ENCODE peak calls at places on chromosomes 12 and 14, in four cellular contexts. H, N, P and J are unnamed samples.

GRCh38 chr12:55946553-55946952 is 15.6 kb downstream of the DGKA start:
- DNase-seq in P (no peak), N (no peak), H (no peak), J (no peak)

GRCh38 chr14:101199028-101199770 is 295.7 kb upstream of the RTL1 start:
- DNase-seq in P (no peak), N (no peak), H (no peak), J (no peak)

GRCh38 chr14:61918998-61919397 is 156.8 kb downstream of the SNAPC1 start:
- DNase-seq in N (no peak), P (no peak), H (no peak), J (no peak)

GRCh38 chr12:122983789-122984515 is 3.5 kb downstream of the ARL6IP4 start:
- DNase-seq in N (peak), P (peak), H (no peak), J (no peak)

GRCh38 chr12:57579011-57579410 is 12.0 kb upstream of the PIP4K2C start:
- DNase-seq in H (no peak), N (no peak), P (no peak), J (no peak)

GRCh38 chr12:68960162-68960501 is 27.2 kb upstream of the CPM start:
- DNase-seq in N (no peak), P (no peak), H (no peak), J (no peak)

GRCh38 chr14:103108749-103109207 is 14.3 kb downstream of the EXOC3L4 start:
- DNase-seq in H (no peak), N (no peak), P (peak), J (no peak)

GRCh38 chr14:49959822-49960408 is 67.0 kb downstream of the ARF6 start:
- DNase-seq in P (no peak), N (no peak), H (no peak), J (peak)

GRCh38 chr12:62895351-62895750 is 39.6 kb downstream of the PPM1H start:
- DNase-seq in N (peak), P (no peak), H (no peak), J (no peak)

GRCh38 chr12:47609806-47610205 is 96.0 kb downstream of the RPAP3 start:
- DNase-seq in H (no peak), P (no peak), N (no peak), J (no peak)

GRCh38 chr12:63841611-63842010 is 2.9 kb upstream of the SRGAP1 start:
- DNase-seq in H (no peak), N (no peak), P (no peak), J (no peak)

GRCh38 chr12:114981036-114981435 is 297.1 kb upstream of the TBX3 start:
- DNase-seq in N (no peak), P (no peak), H (no peak), J (no peak)

GRCh38 chr12:75720807-75721206 is 209.4 kb upstream of the KRR1 start:
- DNase-seq in H (peak), N (no peak), P (no peak), J (no peak)

GRCh38 chr14:24052656-24053547 is 1.1 kb downstream of the CARMIL3 start:
- DNase-seq in H (no peak), P (no peak), N (no peak), J (no peak)

GRCh38 chr12:75947171-75947723 is 84.3 kb downstream of the PHLDA1 start:
- DNase-seq in N (no peak), P (no peak), H (no peak), J (no peak)

GRCh38 chr14:53060046-53060445 is 93.1 kb downstream of the DDHD1 start:
- DNase-seq in H (no peak), P (no peak), N (no peak), J (no peak)

GRCh38 chr12:24416423-24417109 is 467.1 kb upstream of the SOX5 start:
- DNase-seq in N (no peak), P (no peak), H (no peak), J (no peak)

GRCh38 chr14:84042992-84043391 is 1487.0 kb upstream of the FLRT2 start:
- DNase-seq in H (no peak), N (no peak), P (no peak), J (no peak)

GRCh38 chr12:114319422-114319821 is 86.5 kb downstream of the TBX5 start:
- DNase-seq in N (no peak), P (no peak), H (no peak), J (no peak)

GRCh38 chr12:103561174-103561573 is 25.9 kb upstream of the STAB2 start:
- DNase-seq in N (no peak), H (no peak), P (no peak), J (no peak)

GRCh38 chr14:96253140-96253539 is 2.9 kb upstream of the BDKRB1 start:
- DNase-seq in H (no peak), N (no peak), P (no peak), J (no peak)

GRCh38 chr12:6827437-6827894 is 741 bp upstream of the P3H3 start:
- DNase-seq in N (peak), H (peak), P (peak), J (no peak)

GRCh38 chr12:13383379-13383778 is 186.9 kb downstream of the EMP1 start:
- DNase-seq in H (no peak), N (no peak), P (no peak), J (no peak)

GRCh38 chr12:14403711-14404164 is 38.3 kb downstream of the ATF7IP start:
- DNase-seq in N (no peak), P (no peak), H (peak), J (peak)

GRCh38 chr14:58626441-58626840 is 11.3 kb upstream of the DACT1 start:
- DNase-seq in P (no peak), N (no peak), H (no peak), J (no peak)

GRCh38 chr12:105228494-105228893 is 7.5 kb downstream of the APPL2 start:
- DNase-seq in H (no peak), N (no peak), P (no peak), J (no peak)

GRCh38 chr12:6772331-6772695 is at the start of gene LAG3:
- DNase-seq in P (no peak), H (no peak), N (no peak), J (no peak)

GRCh38 chr14:101776315-101776714 is 14.8 kb downstream of the PPP2R5C start:
- DNase-seq in H (no peak), N (no peak), P (no peak), J (no peak)

GRCh38 chr14:54789166-54789565 is 113.5 kb downstream of the GCH1 start:
- DNase-seq in H (no peak), P (no peak), N (no peak), J (no peak)

GRCh38 chr12:120301962-120302815 is at the start of gene SIRT4:
- DNase-seq in N (peak), H (peak), P (peak), J (peak)

GRCh38 chr12:120399531-120399930 is 30.6 kb upstream of the MSI1 start:
- DNase-seq in P (no peak), H (no peak), N (no peak), J (peak)

GRCh38 chr12:47963340-47964040 is at the start of gene TMEM106C:
- DNase-seq in H (peak), N (peak), P (peak), J (peak)

GRCh38 chr12:23771230-23771949 is 178.1 kb downstream of the SOX5 start:
- DNase-seq in H (no peak), N (peak), P (no peak), J (no peak)

GRCh38 chr12:10214131-10214876 is 1.6 kb downstream of the GABARAPL1 start:
- DNase-seq in H (peak), P (peak), N (no peak), J (no peak)

DNA sequence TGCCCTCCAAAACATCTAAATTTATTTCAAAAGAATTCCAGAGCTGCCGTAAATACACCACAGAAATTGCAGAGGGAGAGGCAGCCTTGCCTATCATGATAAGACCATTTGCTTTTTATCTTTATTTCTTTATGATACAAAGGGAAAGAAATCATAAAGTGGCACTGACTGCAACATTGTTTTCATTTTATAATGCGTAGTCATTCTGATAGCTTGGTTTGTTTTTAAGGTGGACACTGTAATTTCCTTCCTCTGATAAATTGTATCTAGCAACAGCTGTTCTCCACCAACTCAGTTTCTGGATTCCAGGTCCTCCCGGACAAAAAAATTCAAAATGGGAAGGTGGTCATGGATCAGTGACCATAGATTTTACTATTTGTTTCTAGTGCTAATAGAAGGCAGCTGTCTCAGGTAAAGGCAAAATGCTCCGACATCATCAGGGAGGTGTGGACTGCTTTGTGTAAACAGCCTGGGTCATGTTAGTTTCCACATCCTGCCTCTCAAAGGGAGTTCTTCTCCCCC is 623 bp upstream of the TSPAN8 start:
- DNase-seq in P (no peak), H (no peak), N (peak), J (no peak)
- TF ChIP-seq FOXK2 in P (no peak), H (no peak), N (no peak), J (no peak)

DNA sequence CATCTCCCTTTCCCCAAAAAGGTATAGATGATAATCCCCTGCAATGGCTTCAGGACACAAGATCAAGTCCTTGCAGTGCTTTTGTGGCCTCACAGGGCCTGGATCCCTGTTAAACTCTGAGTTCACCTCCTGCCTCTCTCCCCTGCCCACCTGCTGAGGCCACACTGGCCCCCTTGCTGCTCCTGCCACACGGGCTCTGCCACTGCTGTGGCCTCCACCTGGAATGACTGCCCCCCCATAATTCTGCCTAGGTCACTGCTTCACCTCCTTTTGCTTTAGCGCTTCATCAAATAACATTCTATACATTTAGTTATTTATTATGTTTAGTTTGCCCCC is 653 bp upstream of the IFI27 start:
- DNase-seq in P (no peak), H (no peak), N (no peak), J (no peak)
- TF ChIP-seq FOXK2 in P (no peak), H (no peak), N (no peak), J (no peak)

DNA sequence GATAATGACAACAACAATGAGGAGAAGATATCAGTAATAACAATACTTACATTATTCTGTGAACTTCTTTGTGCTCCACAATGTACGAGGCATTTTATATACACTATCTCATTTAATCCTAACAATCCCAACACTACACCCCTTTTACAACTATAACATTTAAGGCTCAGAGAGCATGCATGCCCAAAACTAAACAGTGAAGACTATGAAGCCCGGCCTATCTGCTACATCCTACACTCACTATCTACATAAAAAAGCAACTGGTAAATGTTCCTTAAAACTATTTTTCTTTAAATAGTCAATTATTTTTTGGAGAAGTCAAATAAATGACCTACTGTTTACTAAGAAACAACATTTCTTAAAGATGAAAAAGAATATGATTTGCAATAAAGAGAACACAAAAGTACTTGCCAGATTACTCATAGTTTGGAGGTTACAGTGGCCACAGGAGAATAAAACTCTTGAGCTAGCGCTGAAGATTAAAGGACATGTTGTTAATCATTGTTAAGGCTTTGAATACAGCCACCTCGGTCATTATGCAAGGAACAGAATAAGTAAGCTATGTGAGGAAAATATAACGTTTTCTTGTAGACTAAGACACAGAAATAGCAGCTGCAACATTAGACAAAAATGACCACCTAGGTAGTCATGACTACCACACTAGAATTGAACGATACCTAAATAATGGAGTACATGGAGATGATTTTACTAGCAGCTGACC is 56.7 kb downstream of the EPS8 start:
- DNase-seq in P (no peak), H (no peak), N (peak), J (peak)
- TF ChIP-seq FOXK2 in P (no peak), H (no peak), N (no peak), J (no peak)

DNA sequence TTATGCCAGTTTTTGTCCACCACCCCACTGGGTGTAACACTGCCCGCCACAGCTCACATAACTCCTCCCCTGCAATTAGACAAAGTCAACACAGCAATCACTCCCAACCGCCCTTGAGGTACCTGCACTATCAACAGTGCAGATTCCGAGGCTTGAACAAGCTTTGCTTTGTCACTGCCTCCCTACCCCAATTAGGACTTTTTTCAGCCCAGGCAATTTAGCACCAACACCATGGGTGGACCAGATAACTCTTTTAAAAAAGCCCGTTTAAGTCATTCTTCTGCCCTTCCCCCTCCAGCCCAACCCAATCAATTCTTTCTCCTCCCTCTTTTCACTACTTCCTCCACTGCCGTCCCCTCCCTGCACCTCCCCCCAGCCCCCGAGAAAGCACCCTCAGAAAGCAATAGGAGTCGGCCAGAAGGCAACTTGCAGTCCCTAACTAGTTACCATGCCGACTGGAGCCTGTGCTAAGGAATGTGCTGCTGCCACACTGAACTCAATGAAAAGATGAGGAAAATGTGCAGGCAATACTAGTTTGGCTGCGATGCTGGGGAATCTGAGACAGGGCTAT is 45.7 kb upstream of the OTX2 start:
- DNase-seq in P (peak), N (peak), H (peak), J (no peak)
- TF ChIP-seq FOXK2 in P (no peak), N (no peak), H (no peak), J (no peak)

DNA sequence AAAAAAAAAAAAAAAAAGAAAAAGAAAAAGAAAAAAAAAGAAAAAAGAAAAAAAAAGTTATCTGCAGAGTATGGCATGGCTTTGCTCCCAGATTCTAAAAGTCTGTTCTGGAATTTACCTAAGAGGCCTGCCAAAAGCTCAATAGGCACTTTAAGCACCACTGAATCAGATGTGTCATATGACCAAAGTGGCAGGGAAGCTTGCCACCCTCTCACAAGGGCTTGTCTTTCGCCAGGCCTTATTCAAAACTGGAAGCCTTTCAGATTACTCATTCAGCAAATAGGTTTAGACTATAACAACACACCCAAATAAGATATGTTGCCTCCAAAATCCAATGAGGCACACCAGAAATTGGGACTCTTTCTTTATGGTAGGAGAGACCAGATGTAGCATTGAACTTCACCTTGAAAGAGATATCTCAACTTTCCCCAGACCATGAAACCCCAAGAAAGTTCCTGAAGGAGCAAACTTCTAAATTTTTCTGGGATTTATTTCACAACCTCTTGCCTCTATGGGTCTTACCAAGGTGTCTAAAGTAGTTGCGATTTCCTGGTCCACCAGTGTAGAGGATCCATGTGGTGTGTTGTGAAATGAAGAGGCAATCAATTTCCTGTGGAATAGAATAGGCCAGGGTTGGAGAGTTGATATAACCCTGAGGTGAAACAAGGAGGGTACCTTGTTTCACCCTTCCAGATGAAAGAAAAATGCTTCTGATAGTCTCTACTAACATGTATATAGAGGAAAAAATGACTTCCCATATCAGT is 218.8 kb downstream of the DAD1 start:
- DNase-seq in P (no peak), H (no peak), N (no peak), J (no peak)
- TF ChIP-seq FOXK2 in P (no peak), H (no peak), N (no peak), J (no peak)